ENCODE peak calls at places on chromosomes 7 and 10, in four cellular contexts. Z, Q, C and M are unnamed samples.
A peak's percentile ranks its signal among the peaks of the same experiment; 100 is the strongest.

GRCh38 chr10:129046074-129046681 is 420.9 kb upstream of the MGMT start:
- DNase-seq in Z (no peak), Q (no peak), C (no peak), M (peak; percentile 11)

GRCh38 chr10:59131673-59132072 is 44.8 kb upstream of the PHYHIPL start:
- DNase-seq in Z (no peak), Q (no peak), C (no peak), M (no peak)

GRCh38 chr10:114206902-114207301 is 27.7 kb downstream of the TDRD1 start:
- DNase-seq in Z (no peak), Q (no peak), C (no peak), M (no peak)

GRCh38 chr10:57818522-57818921 is 449.2 kb downstream of the IPMK start:
- DNase-seq in Z (no peak), Q (no peak), C (no peak), M (no peak)

GRCh38 chr10:14751576-14752330 is 22.9 kb downstream of the FAM107B start:
- DNase-seq in Z (peak; percentile 48), Q (no peak), C (no peak), M (no peak)

GRCh38 chr10:114389429-114389828 is 14.9 kb downstream of the AFAP1L2 start:
- DNase-seq in Z (no peak), Q (no peak), C (peak; percentile 13), M (no peak)

GRCh38 chr10:112383325-112383724 is 9.4 kb downstream of the ACSL5 start:
- DNase-seq in Z (peak; percentile 73), Q (peak; percentile 11), C (peak; percentile 93), M (no peak)

GRCh38 chr7:151626422-151627115 is 106.9 kb upstream of the RHEB start:
- DNase-seq in Z (peak; percentile 24), Q (peak; percentile 73), C (no peak), M (peak; percentile 56)

GRCh38 chr7:112252691-112253090 is 46.2 kb downstream of the ZNF277 start:
- DNase-seq in Z (no peak), Q (no peak), C (no peak), M (no peak)

GRCh38 chr7:75980126-75980864 is 14.1 kb downstream of the TMEM120A start:
- DNase-seq in Z (no peak), Q (no peak), C (no peak), M (no peak)

GRCh38 chr7:16719699-16720098 is 33.9 kb upstream of the TSPAN13 start:
- DNase-seq in Z (peak; percentile 52), Q (no peak), C (no peak), M (no peak)

GRCh38 chr7:68478326-68478725 is 1119.9 kb upstream of the AUTS2 start:
- DNase-seq in Z (no peak), Q (no peak), C (no peak), M (no peak)

GRCh38 chr10:15624405-15625191 is 95.1 kb downstream of the ITGA8 start:
- DNase-seq in Z (peak; percentile 51), Q (no peak), C (no peak), M (no peak)

GRCh38 chr10:93680414-93681047 is 21.9 kb downstream of the FRA10AC1 start:
- DNase-seq in Z (peak; percentile 63), Q (peak; percentile 39), C (peak; percentile 34), M (peak; percentile 49)

GRCh38 chr7:29480456-29480855 is 83.2 kb upstream of the PRR15 start:
- DNase-seq in Z (no peak), Q (no peak), C (no peak), M (no peak)

GRCh38 chr7:73669316-73669715 is 1.7 kb downstream of the VPS37D start:
- DNase-seq in Z (no peak), Q (no peak), C (no peak), M (no peak)

GRCh38 chr7:37411444-37412034 is 37.1 kb downstream of the ELMO1 start:
- DNase-seq in Z (no peak), Q (no peak), C (no peak), M (no peak)

GRCh38 chr7:4882742-4883351 is 669 bp downstream of the RADIL start:
- DNase-seq in Z (peak; percentile 49), Q (peak; percentile 66), C (no peak), M (no peak)

GRCh38 chr7:96832107-96832506 is 122.5 kb upstream of the SEM1 start:
- DNase-seq in Z (no peak), Q (no peak), C (no peak), M (no peak)

GRCh38 chr7:64533756-64534155 is 29.1 kb downstream of the ZNF680 start:
- DNase-seq in Z (no peak), Q (no peak), C (no peak), M (no peak)

GRCh38 chr10:20694296-20694695 is 202.8 kb downstream of the NEBL start:
- DNase-seq in Z (no peak), Q (no peak), C (no peak), M (no peak)

GRCh38 chr7:158022601-158023000 is 565.0 kb downstream of the PTPRN2 start:
- DNase-seq in Z (no peak), Q (no peak), C (no peak), M (no peak)

GRCh38 chr10:2909921-2910320 is 157.4 kb upstream of the PFKP start:
- DNase-seq in Z (no peak), Q (no peak), C (no peak), M (no peak)

GRCh38 chr10:92678196-92678595 is 11.6 kb upstream of the HHEX start:
- DNase-seq in Z (no peak), Q (no peak), C (no peak), M (no peak)

GRCh38 chr7:27767374-27767773 is 27.4 kb downstream of the TAX1BP1 start:
- DNase-seq in Z (peak; percentile 37), Q (no peak), C (no peak), M (no peak)

GRCh38 chr10:43802988-43803696 is 154.5 kb upstream of the ZNF32 start:
- DNase-seq in Z (no peak), Q (no peak), C (no peak), M (no peak)

GRCh38 chr10:60930237-60930636 is 13.7 kb downstream of the RHOBTB1 start:
- DNase-seq in Z (no peak), Q (no peak), C (no peak), M (no peak)

GRCh38 chr10:48231699-48232315 is 42.7 kb downstream of the FRMPD2 start:
- DNase-seq in Z (no peak), Q (no peak), C (no peak), M (no peak)

GRCh38 chr7:75740846-75741497 is 2.2 kb upstream of the HIP1 start:
- DNase-seq in Z (no peak), Q (no peak), C (no peak), M (peak; percentile 42)

GRCh38 chr10:12541446-12542067 is 192.2 kb downstream of the CAMK1D start:
- DNase-seq in Z (no peak), Q (no peak), C (no peak), M (no peak)

GRCh38 chr7:96899108-96899507 is 106.2 kb upstream of the DLX6 start:
- DNase-seq in Z (no peak), Q (no peak), C (no peak), M (no peak)

GRCh38 chr7:154931906-154932305 is 71.0 kb downstream of the PAXIP1 start:
- DNase-seq in Z (peak; percentile 6), Q (no peak), C (no peak), M (no peak)

GRCh38 chr10:7773845-7774801 is 13.7 kb downstream of the KIN start:
- DNase-seq in Z (no peak), Q (no peak), C (no peak), M (no peak)

GRCh38 chr10:11798862-11799735 is 24.1 kb upstream of the PROSER2 start:
- DNase-seq in Z (no peak), Q (no peak), C (no peak), M (no peak)

GRCh38 chr10:61776615-61777266 is 114.0 kb downstream of the CABCOCO1 start:
- DNase-seq in Z (no peak), Q (no peak), C (no peak), M (no peak)

GRCh38 chr10:44922021-44922420 is 10.9 kb downstream of the TMEM72 start:
- DNase-seq in Z (no peak), Q (no peak), C (no peak), M (no peak)

GRCh38 chr10:73581912-73582311 is 9.2 kb downstream of the USP54 start:
- DNase-seq in Z (no peak), Q (no peak), C (no peak), M (no peak)
- H3K27ac ChIP-seq in Z (no peak overlapping the region), Q (no peak overlapping the region), C (no peak overlapping the region), M (no peak overlapping the region)

DNA sequence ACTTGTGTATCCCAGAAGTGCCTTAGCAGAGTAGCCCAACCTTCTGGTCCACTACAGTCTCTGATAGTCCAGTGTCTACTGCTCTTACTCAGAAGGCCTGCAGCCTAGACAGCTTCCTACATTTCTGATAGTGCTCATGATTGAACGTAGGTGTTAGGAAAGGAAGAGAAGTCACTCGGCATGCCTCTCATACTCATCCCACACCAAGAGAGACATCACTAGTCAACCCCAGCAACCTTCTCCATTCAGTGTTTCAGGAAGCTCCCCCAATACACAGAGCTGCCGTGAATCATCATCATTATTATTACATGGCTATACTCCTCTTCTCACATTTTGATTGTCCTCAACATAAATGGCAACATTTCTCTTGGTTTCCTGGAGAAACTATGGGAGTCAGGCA is 166.4 kb downstream of the COBL start:
- DNase-seq in Z (no peak), Q (no peak), C (no peak), M (no peak)
- H3K4me1 ChIP-seq in Z (no peaks in the 10 kb centered on the region), Q (no peaks in the 10 kb centered on the region), C (no peaks in the 10 kb centered on the region), M (no peaks in the 10 kb centered on the region)

GRCh38 chr7:20116869-20117268 is 100.3 kb downstream of the MACC1 start:
- DNase-seq in Z (no peak), Q (no peak), C (no peak), M (no peak)

GRCh38 chr7:20121404-20121803 is 95.8 kb downstream of the MACC1 start:
- DNase-seq in Z (no peak), Q (no peak), C (no peak), M (no peak)

GRCh38 chr7:20122073-20122472 is 95.1 kb downstream of the MACC1 start:
- DNase-seq in Z (no peak), Q (no peak), C (no peak), M (no peak)
- H3K4me3 ChIP-seq in Z (no peak overlapping the region), Q (no peak overlapping the region), C (no peak overlapping the region), M (no peak overlapping the region)

DNA sequence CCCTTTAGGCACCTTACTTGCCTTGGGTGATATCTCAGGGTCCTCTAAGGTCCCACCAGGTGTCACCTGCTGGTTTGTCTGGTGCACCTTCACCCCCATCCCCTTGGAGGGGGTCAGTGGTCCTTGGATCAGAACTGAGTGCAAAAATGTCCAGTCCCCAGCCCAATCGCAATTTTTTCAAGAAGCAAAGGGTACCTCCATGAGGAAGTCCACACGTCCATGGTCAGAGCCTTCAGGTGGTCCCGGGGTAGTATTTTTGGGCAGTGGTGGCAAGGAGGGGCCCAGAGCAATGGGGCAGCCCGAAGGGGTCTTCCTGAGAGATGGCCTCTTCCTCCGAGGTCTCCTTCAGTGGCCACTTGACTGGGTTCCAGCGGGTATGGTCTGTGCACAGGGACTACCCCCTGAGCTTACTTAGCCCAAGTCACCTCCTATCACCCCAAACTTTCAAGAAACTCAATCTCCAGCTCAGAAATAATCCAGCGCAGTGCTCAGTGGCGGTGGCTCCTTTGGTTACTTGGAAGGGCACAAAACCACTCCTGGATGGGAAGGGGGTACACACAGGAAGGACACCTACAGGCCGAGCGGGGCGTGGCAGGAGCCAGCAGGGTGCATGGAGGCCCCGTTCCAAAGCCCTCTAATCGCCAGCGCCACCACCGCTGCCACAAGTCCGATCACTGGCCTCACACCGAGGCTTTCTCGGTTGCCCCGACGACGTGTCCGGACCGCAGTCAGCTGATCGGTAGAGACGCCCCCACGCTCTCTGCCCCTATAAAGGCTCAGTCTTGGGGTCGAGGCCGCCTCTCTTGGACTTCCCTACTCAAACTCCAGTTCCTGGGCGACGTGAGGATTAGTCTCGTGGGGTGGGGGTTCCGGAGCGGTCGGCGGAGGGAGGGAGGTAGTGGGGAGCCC is 4.5 kb downstream of the SAP25 start:
- DNase-seq in Z (peak; percentile 61), Q (peak; percentile 72), C (no peak), M (peak; percentile 36)
- H3K27ac ChIP-seq in Z (no peak overlapping the region), Q (no peak overlapping the region), C (no peak overlapping the region), M (no peak overlapping the region)

GRCh38 chr10:33235951-33236350 is 98.5 kb downstream of the NRP1 start:
- DNase-seq in Z (no peak), Q (no peak), C (no peak), M (no peak)
- H3K4me1 ChIP-seq in Z (peaks cover 82% of the 10 kb centered on the region), Q (peaks cover 9% of the 10 kb centered on the region), C (peaks cover 10% of the 10 kb centered on the region), M (peaks cover 19% of the 10 kb centered on the region)